ENCODE peak calls at places on chromosomes 3 and 15, in five cellular contexts. B is H1, N is HepG2, X is HCT116, K is K562. I is an unnamed sample.
A peak's percentile ranks its signal among the peaks of the same experiment; 100 is the strongest.

GRCh38 chr3:49387721-49388120 is 24.1 kb downstream of the RHOA start:
- DNase-seq in B (no peak), N (no peak), K (no peak), X (no peak), I (no peak)

GRCh38 chr3:150765949-150766720 is 3.2 kb upstream of the SIAH2 start:
- DNase-seq in K (peak; percentile 55), X (no peak), N (peak; percentile 97), B (no peak), I (peak; percentile 85)

GRCh38 chr3:9794400-9794799 is 1.5 kb downstream of the ARPC4 start:
- DNase-seq in B (no peak), X (no peak), N (no peak), K (no peak), I (no peak)

GRCh38 chr3:114216186-114216970 is 21.0 kb downstream of the ZNF80 start:
- DNase-seq in N (no peak), K (no peak), B (no peak), X (no peak), I (no peak)

GRCh38 chr15:31372635-31373091 is 46.0 kb downstream of the KLF13 start:
- DNase-seq in K (no peak), N (no peak), B (peak; percentile 59), X (no peak), I (no peak)

GRCh38 chr15:65245096-65245849 is 34.0 kb upstream of the CILP start:
- DNase-seq in X (no peak), K (peak; percentile 32), N (peak; percentile 75), B (no peak), I (no peak)

GRCh38 chr15:65371976-65372786 is 5.6 kb downstream of the IGDCC3 start:
- DNase-seq in X (no peak), B (no peak), N (no peak), K (no peak), I (no peak)

GRCh38 chr3:94011208-94011842 is 17.1 kb downstream of the STX19 start:
- DNase-seq in B (no peak), X (no peak), K (no peak), N (no peak), I (no peak)

GRCh38 chr3:99706410-99706809 is 68.0 kb downstream of the COL8A1 start:
- DNase-seq in B (no peak), X (no peak), K (no peak), N (no peak), I (no peak)

GRCh38 chr3:15633766-15634588 is 32.4 kb downstream of the BTD start:
- DNase-seq in B (no peak), K (no peak), X (no peak), N (no peak), I (no peak)

GRCh38 chr3:192940129-192940528 is 22.5 kb upstream of the MB21D2 start:
- DNase-seq in K (no peak), N (no peak), B (no peak), X (no peak), I (no peak)

GRCh38 chr3:185460719-185461350 is 38.0 kb downstream of the TMEM41A start:
- DNase-seq in N (no peak), X (peak; percentile 32), B (no peak), K (peak; percentile 55), I (no peak)

GRCh38 chr3:136751259-136752045 is 726 bp downstream of the STAG1 start:
- DNase-seq in X (no peak), N (peak; percentile 82), B (peak; percentile 75), K (peak; percentile 84), I (no peak)

GRCh38 chr15:100056411-100057072 is 285.2 kb downstream of the ADAMTS17 start:
- DNase-seq in K (no peak), X (no peak), B (no peak), N (no peak), I (no peak)

GRCh38 chr3:128475355-128475754 is 8.7 kb upstream of the DNAJB8 start:
- DNase-seq in B (no peak), K (no peak), X (no peak), N (no peak), I (no peak)

GRCh38 chr3:3686907-3687648 is 112.2 kb upstream of the LRRN1 start:
- DNase-seq in B (no peak), X (no peak), N (no peak), K (no peak), I (no peak)

GRCh38 chr3:25155696-25156471 is 272.2 kb upstream of the RARB start:
- DNase-seq in N (no peak), K (no peak), B (no peak), X (no peak), I (no peak)

GRCh38 chr15:22887157-22887951 is 48.9 kb downstream of the NIPA2 start:
- DNase-seq in X (no peak), K (peak; percentile 74), N (no peak), B (no peak), I (no peak)

GRCh38 chr15:38354321-38354929 is 99.5 kb upstream of the FAM98B start:
- DNase-seq in K (peak; percentile 73), B (peak; percentile 56), X (peak; percentile 65), N (peak; percentile 60), I (peak; percentile 31)

DNA sequence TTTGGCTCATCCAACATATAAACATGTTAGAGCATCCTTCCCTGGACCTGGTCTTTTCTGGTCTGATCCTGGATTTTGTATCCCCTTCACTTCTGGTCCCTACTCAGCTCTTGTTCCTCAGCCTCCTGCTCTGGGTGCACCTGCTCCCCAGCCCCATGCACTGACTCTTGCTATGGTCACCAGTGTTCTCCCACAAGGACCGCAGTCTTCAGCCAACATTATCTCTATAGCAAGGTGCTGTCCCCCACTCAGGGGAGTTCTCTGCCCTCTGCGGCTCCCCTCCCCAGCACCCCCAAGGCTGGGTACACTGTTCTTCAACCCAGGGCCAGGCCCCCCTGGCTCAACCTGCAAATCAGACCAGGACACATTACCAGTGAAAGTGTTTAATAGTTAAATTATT is 80.2 kb downstream of the SEC22A start:
- DNase-seq in N (no peak), X (no peak), B (no peak), K (no peak), I (no peak)
- TF ChIP-seq SRF in N (no peak), X (no peak), B (no peak), K (no peak), I (no peak)

GRCh38 chr3:177136715-177137114 is 60.6 kb downstream of the TBL1XR1 start:
- DNase-seq in X (no peak), K (no peak), B (no peak), N (no peak), I (no peak)

GRCh38 chr3:177131927-177132636 is 65.2 kb downstream of the TBL1XR1 start:
- DNase-seq in N (no peak), X (no peak), B (no peak), K (no peak), I (no peak)

GRCh38 chr3:177134166-177134565 is 63.1 kb downstream of the TBL1XR1 start:
- DNase-seq in K (no peak), N (no peak), X (no peak), B (no peak), I (no peak)

GRCh38 chr3:177135841-177136492 is 61.3 kb downstream of the TBL1XR1 start:
- DNase-seq in K (no peak), X (no peak), B (no peak), N (peak; percentile 91), I (no peak)

GRCh38 chr3:177134811-177135210 is 62.5 kb downstream of the TBL1XR1 start:
- DNase-seq in B (no peak), K (no peak), N (no peak), X (no peak), I (no peak)
- TF ChIP-seq SRF in B (no peak), K (no peak), N (no peak), X (no peak), I (no peak)

GRCh38 chr15:68365770-68366169 is 66.2 kb downstream of the ITGA11 start:
- DNase-seq in N (no peak), X (no peak), B (no peak), K (no peak), I (no peak)
- TF ChIP-seq SRF in N (no peak), X (no peak), B (no peak), K (no peak), I (no peak)

GRCh38 chr3:111971533-111971932 is 7.3 kb upstream of the ABHD10 start:
- DNase-seq in X (no peak), K (peak; percentile 9), B (no peak), N (no peak), I (no peak)

GRCh38 chr3:111976254-111976653 is 2.6 kb upstream of the ABHD10 start:
- DNase-seq in N (no peak), B (no peak), X (no peak), K (no peak), I (no peak)

GRCh38 chr3:111968319-111969059 is 10.3 kb upstream of the ABHD10 start:
- DNase-seq in N (no peak), K (no peak), X (no peak), B (no peak), I (no peak)

GRCh38 chr3:111975131-111975530 is 3.7 kb upstream of the ABHD10 start:
- DNase-seq in X (no peak), K (no peak), B (no peak), N (no peak), I (no peak)

GRCh38 chr3:111972891-111973290 is 5.9 kb upstream of the ABHD10 start:
- DNase-seq in K (no peak), N (no peak), B (no peak), X (no peak), I (no peak)
- TF ChIP-seq SRF in K (no peak), N (no peak), B (no peak), X (no peak), I (no peak)

GRCh38 chr3:141070727-141071357 is 19.7 kb downstream of the SPSB4 start:
- DNase-seq in B (peak; percentile 82), K (no peak), N (no peak), X (no peak), I (no peak)
- TF ChIP-seq SRF in B (no peak), K (no peak), N (no peak), X (no peak), I (no peak)